ENCODE peak calls at places on chromosomes 5 and 9, in five cellular contexts. K is spleen, I is A549, E is GM06990, V is left ventricle myocardium inferior. B is an unnamed sample.

GRCh38 chr9:131545003-131545785 is at the start of gene PRRT1B:
- DNase-seq in K (no peak), I (peak; percentile 92), E (no peak), V (no peak), B (no peak)

GRCh38 chr5:132044207-132044606 is 16.2 kb upstream of the IL3 start:
- DNase-seq in K (no peak), I (no peak), E (no peak), V (no peak), B (no peak)

GRCh38 chr5:69414885-69415583 is at the start of gene MARVELD2:
- DNase-seq in K (peak; percentile 90), I (peak; percentile 77), E (peak; percentile 68), V (peak; percentile 63), B (no peak)

GRCh38 chr5:133729800-133730199 is 117.5 kb upstream of the FSTL4 start:
- DNase-seq in K (no peak), I (no peak), E (no peak), V (no peak), B (no peak)

GRCh38 chr5:59955241-59955640 is 61.7 kb upstream of the PDE4D start:
- DNase-seq in K (no peak), I (no peak), E (no peak), V (no peak), B (no peak)

GRCh38 chr5:59102437-59102836 is 519.6 kb downstream of the RAB3C start:
- DNase-seq in K (no peak), I (no peak), E (no peak), V (no peak), B (no peak)

GRCh38 chr9:127873886-127874285 is 3.6 kb downstream of the AK1 start:
- DNase-seq in K (no peak), I (no peak), E (no peak), V (peak; percentile 85), B (no peak)

GRCh38 chr9:17929506-17929905 is 350.6 kb downstream of the SH3GL2 start:
- DNase-seq in K (no peak), I (no peak), E (no peak), V (no peak), B (no peak)

GRCh38 chr5:35884125-35884788 is 27.6 kb downstream of the IL7R start:
- DNase-seq in K (no peak), I (no peak), E (peak; percentile 52), V (no peak), B (no peak)

GRCh38 chr5:17304282-17304681 is 86.9 kb downstream of the BASP1 start:
- DNase-seq in K (no peak), I (peak; percentile 76), E (no peak), V (no peak), B (no peak)

GRCh38 chr9:88388203-88388885 is at the start of gene SPIN1:
- DNase-seq in K (peak; percentile 96), I (peak; percentile 77), E (peak; percentile 85), V (peak; percentile 80), B (no peak)

GRCh38 chr9:21017092-21017491 is 14.3 kb downstream of the HACD4 start:
- DNase-seq in K (no peak), I (peak; percentile 35), E (no peak), V (no peak), B (no peak)

GRCh38 chr5:27130587-27130986 is 92.2 kb upstream of the CDH9 start:
- DNase-seq in K (no peak), I (no peak), E (no peak), V (no peak), B (no peak)

GRCh38 chr9:86944974-86945867 is 2.1 kb downstream of the GAS1 start:
- DNase-seq in K (peak; percentile 76), I (no peak), E (no peak), V (no peak), B (no peak)

GRCh38 chr5:141330299-141331080 is at the start of gene PCDHGA1:
- DNase-seq in K (no peak), I (peak; percentile 74), E (no peak), V (no peak), B (no peak)

GRCh38 chr5:43281840-43282658 is 31.2 kb downstream of the HMGCS1 start:
- DNase-seq in K (no peak), I (no peak), E (no peak), V (no peak), B (no peak)

GRCh38 chr9:131589124-131589711 is 43.9 kb downstream of the PRRT1B start:
- DNase-seq in K (peak; percentile 67), I (no peak), E (no peak), V (peak; percentile 36), B (no peak)

GRCh38 chr5:920321-920720 is 27.6 kb downstream of the TRIP13 start:
- DNase-seq in K (no peak), I (no peak), E (no peak), V (no peak), B (no peak)

GRCh38 chr9:28365020-28365640 is 791.8 kb upstream of the C9orf72 start:
- DNase-seq in K (no peak), I (no peak), E (no peak), V (no peak), B (no peak)

GRCh38 chr5:139668064-139668880 is 20.1 kb downstream of the CXXC5 start:
- DNase-seq in K (peak; percentile 83), I (no peak), E (peak; percentile 73), V (peak; percentile 57), B (no peak)

DNA sequence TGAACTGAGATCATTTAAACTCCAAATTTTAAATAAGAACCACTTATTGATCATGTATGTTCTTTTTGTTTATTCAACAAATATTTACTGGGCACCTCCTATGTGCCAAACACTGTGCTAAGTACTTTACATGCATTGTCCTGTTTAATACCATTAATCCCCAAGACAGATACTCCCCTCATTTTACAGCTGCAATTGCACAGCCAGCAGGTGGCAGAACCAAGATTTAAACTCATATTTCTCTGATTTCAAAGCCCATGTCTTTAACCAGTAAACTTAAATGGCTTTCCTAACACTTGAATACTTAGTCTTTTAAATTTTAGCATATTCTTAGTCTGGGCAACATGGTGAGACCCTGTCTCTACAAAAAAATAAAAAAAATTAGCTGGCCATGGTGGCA is 43.4 kb upstream of the KIAA1958 start:
- DNase-seq in K (no peak), I (peak; percentile 23), E (no peak), V (no peak), B (no peak)
- TF ChIP-seq CTCF in K (peak; percentile 26), I (peak; percentile 53), E (peak; percentile 56), V (peak; percentile 50), B (peak; percentile 76)

DNA sequence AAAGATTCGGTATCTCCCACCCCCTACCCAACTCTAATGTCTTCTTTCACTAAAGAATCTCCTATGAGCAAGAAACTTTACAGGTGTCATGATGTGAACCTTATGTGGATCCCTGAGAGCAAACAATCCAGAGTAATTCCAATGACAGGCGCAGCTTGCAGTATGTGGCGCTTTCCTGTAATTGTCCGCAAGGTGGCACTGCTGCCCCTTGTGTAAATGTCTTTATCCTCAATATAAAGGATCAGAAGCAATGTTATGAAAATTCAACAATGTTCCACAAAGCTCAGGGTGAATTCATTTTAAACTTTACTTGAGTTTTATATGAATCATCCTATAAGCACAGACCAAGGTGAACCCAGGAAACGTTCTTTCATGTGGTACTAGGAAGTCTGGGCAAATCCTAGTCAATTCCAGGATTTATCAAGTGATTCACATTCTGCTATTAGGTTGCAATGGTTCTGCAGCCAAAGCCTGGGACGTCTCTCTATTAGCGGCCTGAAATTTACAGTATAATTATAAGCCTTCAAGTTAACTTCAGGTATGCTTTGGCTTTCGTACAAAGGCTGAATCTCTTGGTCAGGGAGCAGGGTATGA is 113.7 kb downstream of the TRPM6 start:
- DNase-seq in K (peak; percentile 86), I (peak; percentile 81), E (no peak), V (peak; percentile 71), B (no peak)
- TF ChIP-seq CTCF in K (peak; percentile 71), I (peak; percentile 94), E (peak; percentile 78), V (peak; percentile 94), B (peak; percentile 94)

GRCh38 chr5:167565555-167565954 is 725.9 kb upstream of the WWC1 start:
- DNase-seq in K (no peak), I (peak; percentile 20), E (no peak), V (no peak), B (no peak)
- TF ChIP-seq CTCF in K (no peak), I (peak; percentile 51), E (peak; percentile 17), V (peak; percentile 25), B (peak; percentile 79)

DNA sequence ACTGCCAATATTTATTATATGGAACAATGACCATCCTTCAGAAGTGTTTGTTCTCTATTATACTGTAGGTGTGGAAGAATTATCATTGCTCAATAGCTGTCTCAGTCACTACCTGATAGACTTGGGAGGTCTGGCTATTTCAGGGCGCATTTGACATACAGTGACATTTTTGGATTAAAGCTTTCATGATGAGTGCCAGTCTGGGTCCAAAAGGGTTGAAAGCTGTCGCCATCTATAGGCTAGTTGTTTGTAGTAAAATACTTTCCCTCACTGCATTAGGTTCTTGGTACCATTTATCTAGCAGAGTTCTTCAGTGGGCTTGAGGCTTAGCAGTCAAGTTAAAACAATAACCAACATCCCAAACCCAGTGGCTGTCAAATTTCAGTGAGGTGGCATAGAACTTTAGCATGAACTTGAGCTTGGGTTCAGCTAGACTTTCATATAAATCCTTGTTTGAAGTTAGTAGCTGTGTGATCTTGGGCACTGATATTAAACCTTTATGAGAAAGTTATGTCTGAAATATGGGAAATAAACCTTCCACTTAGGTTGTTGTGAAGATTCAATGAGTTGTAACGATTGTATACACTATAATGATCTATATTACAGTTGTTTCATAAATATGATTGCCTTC is 110.5 kb upstream of the CDKN2B start:
- DNase-seq in K (no peak), I (no peak), E (no peak), V (no peak), B (no peak)
- TF ChIP-seq CTCF in K (no peak), I (no peak), E (peak; percentile 63), V (peak; percentile 48), B (peak; percentile 78)

GRCh38 chr5:117337064-117337749 is 762.6 kb upstream of the SEMA6A start:
- DNase-seq in K (peak; percentile 16), I (no peak), E (no peak), V (no peak), B (no peak)

GRCh38 chr5:117336208-117336607 is 761.6 kb upstream of the SEMA6A start:
- DNase-seq in K (no peak), I (no peak), E (no peak), V (no peak), B (no peak)

GRCh38 chr5:117326997-117327396 is 752.4 kb upstream of the SEMA6A start:
- DNase-seq in K (no peak), I (no peak), E (no peak), V (no peak), B (no peak)

GRCh38 chr5:117333011-117333410 is 758.4 kb upstream of the SEMA6A start:
- DNase-seq in K (no peak), I (no peak), E (no peak), V (no peak), B (no peak)

GRCh38 chr5:117332341-117332740 is 757.7 kb upstream of the SEMA6A start:
- DNase-seq in K (no peak), I (no peak), E (no peak), V (no peak), B (no peak)
- TF ChIP-seq CTCF in K (no peak), I (no peak), E (no peak), V (no peak), B (no peak)

GRCh38 chr5:6867712-6868111 is 154.5 kb downstream of the TENT4A start:
- DNase-seq in K (no peak), I (no peak), E (no peak), V (no peak), B (no peak)
- TF ChIP-seq CTCF in K (no peak), I (no peak), E (no peak), V (no peak), B (no peak)